ENCODE peak calls at places on chromosomes 16 and 17, in five cellular contexts. S, H, P, G and N are unnamed samples.
A peak's percentile ranks its signal among the peaks of the same experiment; 100 is the strongest.

GRCh38 chr17:57108656-57109392 is 23.8 kb downstream of the AKAP1 start:
- DNase-seq in S (peak; percentile 61), G (no peak), H (no peak), P (no peak), N (no peak)

GRCh38 chr16:4686497-4687210 is 6.7 kb upstream of the NUDT16L1 start:
- DNase-seq in S (no peak), H (no peak), P (no peak), G (peak; percentile 39), N (no peak)

GRCh38 chr16:19757026-19757425 is 39.0 kb downstream of the IQCK start:
- DNase-seq in P (no peak), H (no peak), S (no peak), G (no peak), N (no peak)

GRCh38 chr17:69450131-69450530 is 35.6 kb downstream of the MAP2K6 start:
- DNase-seq in H (no peak), P (no peak), S (no peak), G (no peak), N (no peak)

GRCh38 chr17:66207936-66208335 is 16.0 kb upstream of the CEP112 start:
- DNase-seq in H (no peak), G (no peak), S (no peak), P (no peak), N (no peak)

GRCh38 chr17:5500247-5500803 is 14.0 kb downstream of the MIS12 start:
- DNase-seq in P (no peak), H (no peak), G (no peak), S (no peak), N (no peak)

GRCh38 chr17:36611345-36612072 is 10.1 kb downstream of the MRM1 start:
- DNase-seq in H (no peak), G (no peak), S (no peak), P (peak; percentile 75), N (no peak)

GRCh38 chr16:9837481-9837880 is 344.7 kb downstream of the GRIN2A start:
- DNase-seq in G (no peak), S (no peak), P (no peak), H (no peak), N (no peak)

GRCh38 chr17:64069143-64069542 is 48.7 kb upstream of the ICAM2 start:
- DNase-seq in G (no peak), P (no peak), S (no peak), H (no peak), N (no peak)

GRCh38 chr17:43714338-43715149 is 44.0 kb downstream of the SOST start:
- DNase-seq in S (no peak), P (no peak), G (no peak), H (no peak), N (no peak)

GRCh38 chr16:17827313-17827712 is 356.6 kb upstream of the XYLT1 start:
- DNase-seq in G (no peak), S (no peak), P (no peak), H (no peak), N (no peak)

GRCh38 chr16:50473375-50473945 is 74.7 kb upstream of the NKD1 start:
- DNase-seq in G (no peak), P (no peak), H (peak; percentile 36), S (no peak), N (no peak)

GRCh38 chr17:1787301-1787902 is 25.5 kb downstream of the SERPINF1 start:
- DNase-seq in G (no peak), H (peak; percentile 72), S (peak; percentile 78), P (peak; percentile 94), N (peak; percentile 92)

GRCh38 chr17:72974605-72975232 is 117.8 kb downstream of the SLC39A11 start:
- DNase-seq in G (no peak), P (no peak), H (no peak), S (peak; percentile 43), N (no peak)

GRCh38 chr17:32783602-32784001 is 93.3 kb downstream of the MYO1D start:
- DNase-seq in H (no peak), G (no peak), S (no peak), P (no peak), N (no peak)

GRCh38 chr16:66403531-66404145 is 23.5 kb upstream of the BEAN1 start:
- DNase-seq in G (no peak), H (no peak), S (no peak), P (no peak), N (no peak)

GRCh38 chr16:64240586-64240985 is 881.3 kb downstream of the CDH11 start:
- DNase-seq in P (no peak), H (no peak), G (no peak), S (no peak), N (no peak)

GRCh38 chr17:17109896-17110295 is 67.6 kb downstream of the MPRIP start:
- DNase-seq in P (no peak), S (peak; percentile 87), G (no peak), H (no peak), N (no peak)

GRCh38 chr17:45640141-45640850 is 143.8 kb upstream of the CRHR1 start:
- DNase-seq in S (peak; percentile 68), P (peak; percentile 73), H (peak; percentile 69), G (peak; percentile 77), N (no peak)

GRCh38 chr16:25135239-25135878 is 23.8 kb downstream of the LCMT1 start:
- DNase-seq in P (no peak), H (no peak), G (no peak), S (peak; percentile 36), N (no peak)

GRCh38 chr17:44095647-44096496 is 25.3 kb downstream of the G6PC3 start:
- DNase-seq in H (no peak), G (peak; percentile 77), S (peak; percentile 58), P (peak; percentile 65), N (no peak)

GRCh38 chr17:48593840-48594411 is 347 bp upstream of the HOXB5 start:
- DNase-seq in G (peak; percentile 89), S (peak; percentile 79), H (no peak), P (peak; percentile 77), N (no peak)

GRCh38 chr17:48595107-48595999 is 1.8 kb upstream of the HOXB5 start:
- DNase-seq in G (no peak), H (no peak), S (no peak), P (no peak), N (no peak)

GRCh38 chr17:48596000-48596734 is 2.6 kb upstream of the HOXB5 start:
- DNase-seq in H (no peak), P (no peak), G (no peak), S (no peak), N (no peak)

GRCh38 chr17:48593126-48593829 is at the start of gene HOXB5:
- DNase-seq in P (no peak), G (no peak), H (no peak), S (no peak), N (no peak)

DNA sequence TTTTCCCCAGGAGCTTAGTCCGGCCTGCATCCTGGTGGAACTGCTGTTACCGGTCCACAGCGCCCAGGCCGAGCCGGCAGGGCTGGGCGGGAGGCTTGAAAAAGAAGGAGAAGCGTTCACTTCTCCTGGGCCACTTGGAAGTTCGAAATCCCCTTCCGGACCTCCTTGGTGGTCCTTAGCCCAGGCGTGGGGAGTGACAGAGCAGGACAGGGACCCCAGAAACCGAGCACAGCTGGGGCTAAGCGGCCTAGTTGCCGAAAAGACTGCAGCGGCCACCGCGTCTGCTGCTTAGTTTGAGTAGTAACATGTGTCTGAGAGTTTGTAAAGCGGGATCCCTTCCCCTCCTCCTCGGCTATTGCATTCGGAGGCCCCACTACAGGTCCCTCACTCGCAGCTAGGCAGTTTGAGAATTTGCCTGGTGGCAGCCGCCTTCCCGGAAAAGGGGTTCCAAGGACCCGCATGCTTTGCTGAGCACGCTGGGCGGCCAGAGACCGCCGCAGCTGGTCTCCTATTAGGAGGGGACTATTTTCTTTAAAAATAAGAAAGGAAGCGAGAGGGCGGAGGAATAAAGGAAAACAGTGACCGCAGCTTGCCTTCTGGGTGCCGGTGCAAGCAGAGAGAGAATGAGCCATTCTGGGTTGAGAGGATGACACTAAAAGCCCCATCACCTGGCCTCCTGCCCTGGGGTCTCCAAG is 980 bp upstream of the HOXB5 start:
- DNase-seq in G (no peak), S (no peak), P (no peak), H (no peak), N (no peak)
- H3K4me3 ChIP-seq in G (no peak overlapping the region), S (no peak overlapping the region), P (no peak overlapping the region), H (peak overlapping the region; percentile 43), N (no peak overlapping the region)

GRCh38 chr16:78987676-78988075 is 612.9 kb downstream of the MAF start:
- DNase-seq in G (no peak), P (no peak), H (no peak), S (no peak), N (no peak)
- H3K27ac ChIP-seq in G (no peak overlapping the region), P (no peak overlapping the region), H (no peak overlapping the region), S (no peak overlapping the region), N (no peak overlapping the region)

DNA sequence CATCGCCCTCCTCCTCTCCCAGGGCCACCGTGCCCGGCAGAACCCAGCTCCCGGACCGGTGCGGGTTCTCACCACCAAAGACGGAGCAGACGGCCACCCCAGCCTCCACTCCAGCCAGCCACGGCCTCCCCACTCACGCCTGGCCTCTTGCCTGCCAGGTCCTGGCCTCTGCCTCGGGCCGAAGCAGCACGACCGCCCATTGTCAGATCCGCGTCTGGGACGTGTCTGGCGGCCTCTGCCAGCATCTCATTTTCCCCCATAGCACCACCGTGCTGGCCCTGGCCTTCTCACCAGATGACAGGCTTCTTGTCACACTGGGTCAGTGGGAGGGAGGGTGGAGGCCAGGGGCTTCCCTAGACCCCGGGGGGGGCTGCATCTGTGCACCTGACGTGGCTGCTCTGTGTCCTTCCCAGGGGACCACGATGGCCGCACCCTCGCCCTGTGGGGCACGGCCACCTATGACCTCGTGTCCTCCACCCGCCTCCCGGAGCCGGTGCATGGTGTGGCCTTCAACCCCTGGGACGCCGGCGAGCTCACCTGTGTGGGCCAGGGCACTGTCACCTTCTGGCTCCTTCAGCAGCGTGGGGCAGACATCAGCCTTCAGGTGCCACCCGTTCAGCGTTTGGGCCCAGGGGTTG is 6.6 kb upstream of the RHOT2 start:
- DNase-seq in P (no peak), S (no peak), H (no peak), G (no peak), N (no peak)
- TF ChIP-seq CTCF in P (no peak), S (no peak), H (no peak), G (no peak), N (no peak)

GRCh38 chr17:41548844-41549595 is 20.9 kb upstream of the KRT19 start:
- DNase-seq in G (peak; percentile 90), P (peak; percentile 79), H (peak; percentile 83), S (peak; percentile 92), N (peak; percentile 80)
- H3K4me3 ChIP-seq in G (peak overlapping the region; percentile 33), P (no peak overlapping the region), H (peak overlapping the region; percentile 33), S (no peak overlapping the region), N (peak overlapping the region; percentile 50)

GRCh38 chr17:21211825-21212479 is 2.0 kb downstream of the TMEM11 start:
- DNase-seq in S (peak; percentile 59), P (no peak), G (no peak), H (no peak), N (no peak)
- H3K27ac ChIP-seq in S (peak overlapping the region; percentile 56), P (no peak overlapping the region), G (no peak overlapping the region), H (peak overlapping the region; percentile 47), N (no peak overlapping the region)

DNA sequence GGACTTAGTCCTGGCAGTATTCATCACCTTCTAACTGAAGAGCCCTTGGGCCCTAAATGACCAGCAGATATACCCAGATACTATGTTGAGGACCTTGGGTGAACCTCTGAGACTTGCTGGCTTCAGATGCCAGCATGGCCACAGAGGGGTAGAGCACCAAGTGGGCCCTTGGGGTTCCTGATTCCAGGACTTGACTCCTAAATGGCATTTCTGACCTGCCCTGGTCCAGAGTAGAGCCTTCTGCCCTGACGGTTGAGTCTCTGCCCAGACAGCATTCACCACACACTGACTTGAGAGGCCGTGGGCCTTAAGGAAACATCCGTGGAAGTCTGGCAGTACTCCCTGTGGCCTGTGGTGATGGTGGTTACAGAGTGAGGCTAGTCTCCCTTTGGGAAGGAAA is 2.8 kb upstream of the APPBP2 start:
- DNase-seq in G (no peak), H (no peak), P (no peak), S (no peak), N (no peak)
- TF ChIP-seq CTCF in G (no peak), H (no peak), P (no peak), S (no peak), N (no peak)